ENCODE peak calls at places on chromosomes 7 and 10, in eight cellular contexts. G, P, M, Z, Y, K, A and E are unnamed samples.

GRCh38 chr10:30502266-30503058 is 68.5 kb downstream of the MAP3K8 start:
- DNase-seq in G (no peak), P (no peak), M (peak), Z (no peak), Y (peak), K (no peak), A (no peak), E (no peak)

GRCh38 chr7:55018361-55019328 is at the start of gene EGFR:
- DNase-seq in G (peak), P (peak), M (peak), Z (peak), Y (peak), K (peak), A (peak), E (peak)

GRCh38 chr10:33052476-33052875 is 94.4 kb upstream of the ITGB1 start:
- DNase-seq in G (no peak), P (no peak), M (no peak), Z (no peak), Y (no peak), K (no peak), A (no peak), E (no peak)

GRCh38 chr10:17675638-17676037 is 31.7 kb downstream of the STAM start:
- DNase-seq in G (no peak), P (no peak), M (peak), Z (no peak), Y (no peak), K (peak), A (no peak), E (no peak)

GRCh38 chr10:19767876-19768275 is 48.4 kb upstream of the PLXDC2 start:
- DNase-seq in G (no peak), P (no peak), M (no peak), Z (no peak), Y (no peak), K (no peak), A (no peak), E (no peak)

GRCh38 chr10:113945075-113945686 is 90.7 kb downstream of the NHLRC2 start:
- DNase-seq in G (no peak), P (peak), M (peak), Z (no peak), Y (no peak), K (peak), A (no peak), E (no peak)

GRCh38 chr10:133162178-133162909 is 2.3 kb downstream of the KNDC1 start:
- DNase-seq in G (no peak), P (peak), M (no peak), Z (no peak), Y (no peak), K (no peak), A (no peak), E (no peak)

GRCh38 chr7:12674861-12675260 is 12.6 kb upstream of the ARL4A start:
- DNase-seq in G (no peak), P (peak), M (no peak), Z (no peak), Y (no peak), K (peak), A (peak), E (no peak)

GRCh38 chr7:20602306-20602705 is 13.2 kb upstream of the ABCB5 start:
- DNase-seq in G (no peak), P (no peak), M (no peak), Z (peak), Y (no peak), K (no peak), A (no peak), E (no peak)

GRCh38 chr10:81838950-81839349 is 36.0 kb upstream of the NRG3 start:
- DNase-seq in G (peak), P (no peak), M (no peak), Z (peak), Y (no peak), K (no peak), A (peak), E (no peak)

GRCh38 chr7:135856356-135857144 is 107.9 kb upstream of the FAM180A start:
- DNase-seq in G (no peak), P (peak), M (peak), Z (no peak), Y (no peak), K (peak), A (no peak), E (no peak)

GRCh38 chr7:26724795-26725194 is 139.6 kb downstream of the SKAP2 start:
- DNase-seq in G (no peak), P (no peak), M (no peak), Z (no peak), Y (no peak), K (no peak), A (no peak), E (no peak)

GRCh38 chr7:137852108-137852507 is 5.3 kb upstream of the DGKI start:
- DNase-seq in G (no peak), P (no peak), M (no peak), Z (no peak), Y (no peak), K (no peak), A (no peak), E (no peak)

GRCh38 chr7:80763704-80764103 is 125.3 kb downstream of the CD36 start:
- DNase-seq in G (no peak), P (no peak), M (no peak), Z (no peak), Y (no peak), K (no peak), A (no peak), E (no peak)

GRCh38 chr7:102326156-102326914 is 29.9 kb downstream of the SPDYE6 start:
- DNase-seq in G (no peak), P (no peak), M (no peak), Z (no peak), Y (peak), K (no peak), A (no peak), E (peak)

GRCh38 chr7:102331536-102332275 is 24.5 kb downstream of the SPDYE6 start:
- DNase-seq in G (no peak), P (no peak), M (no peak), Z (no peak), Y (no peak), K (no peak), A (no peak), E (no peak)
- TF ChIP-seq CTCF in G (peak), P (peak), M (peak), Z (no peak), Y (no peak), K (no peak), A (no peak), E (no peak)

DNA sequence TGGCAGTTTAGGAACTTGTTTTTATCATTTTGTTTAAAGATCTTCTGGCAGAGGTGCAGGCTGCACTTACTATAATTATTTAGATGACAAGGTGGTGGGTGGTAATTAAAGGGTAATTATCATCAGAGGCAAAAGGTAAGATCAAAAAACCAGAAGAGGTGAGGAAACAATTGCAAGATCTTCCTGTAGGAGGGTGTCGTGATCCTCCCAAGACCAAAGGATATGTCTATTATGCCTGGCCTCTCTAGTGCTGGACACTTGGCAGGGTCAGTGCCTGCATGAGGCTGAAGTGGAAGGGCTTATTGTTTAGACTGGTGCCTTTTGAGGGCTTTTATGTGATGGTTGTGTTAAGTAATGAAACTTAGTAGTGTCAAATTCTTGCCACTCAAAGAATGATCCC is 1.8 kb upstream of the WAPL start:
- DNase-seq in G (no peak), P (peak), M (no peak), Z (peak), Y (no peak), K (peak), A (no peak), E (no peak)
- TF ChIP-seq CTCF in G (peak), P (peak), M (peak), Z (peak), Y (no peak), K (peak), A (no peak), E (no peak)

GRCh38 chr10:44045020-44045419 is 339.9 kb downstream of the CXCL12 start:
- DNase-seq in G (no peak), P (no peak), M (no peak), Z (no peak), Y (no peak), K (no peak), A (no peak), E (no peak)
- TF ChIP-seq CTCF in G (no peak), P (no peak), M (no peak), Z (no peak), Y (no peak), K (no peak), A (no peak), E (no peak)

GRCh38 chr10:112475565-112476233 is 28.7 kb downstream of the VTI1A start:
- DNase-seq in G (no peak), P (no peak), M (peak), Z (no peak), Y (no peak), K (peak), A (no peak), E (no peak)
- TF ChIP-seq CTCF in G (peak), P (peak), M (peak), Z (peak), Y (no peak), K (peak), A (no peak), E (peak)

DNA sequence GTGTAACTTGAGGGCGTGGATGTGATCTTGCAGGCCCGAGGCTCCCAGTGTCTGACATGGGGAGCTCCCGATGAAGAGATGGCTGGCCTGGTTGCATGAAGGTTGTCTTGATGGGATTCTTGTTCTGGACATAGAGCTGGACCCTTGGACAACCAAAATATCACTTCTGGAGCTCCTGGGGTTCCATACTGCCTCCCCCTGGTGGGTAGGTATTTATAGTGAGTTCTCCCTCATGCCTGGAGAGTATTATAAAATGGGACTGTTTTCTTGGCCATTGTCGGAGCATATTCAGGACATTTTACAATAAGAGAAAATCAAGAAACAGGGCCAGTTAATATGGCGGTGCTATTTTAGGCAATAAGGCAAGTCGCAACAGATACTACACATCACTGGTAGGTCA is 32.6 kb upstream of the GIMAP8 start:
- DNase-seq in G (no peak), P (no peak), M (no peak), Z (no peak), Y (no peak), K (no peak), A (no peak), E (no peak)
- TF ChIP-seq CTCF in G (no peak), P (no peak), M (peak), Z (no peak), Y (no peak), K (peak), A (no peak), E (no peak)

GRCh38 chr7:156816943-156817572 is 75.9 kb downstream of the LMBR1 start:
- DNase-seq in G (no peak), P (no peak), M (peak), Z (no peak), Y (no peak), K (peak), A (no peak), E (no peak)
- TF ChIP-seq CTCF in G (peak), P (peak), M (peak), Z (peak), Y (no peak), K (peak), A (peak), E (peak)

GRCh38 chr7:29146888-29147609 is 712 bp upstream of the CPVL start:
- DNase-seq in G (no peak), P (no peak), M (peak), Z (peak), Y (no peak), K (peak), A (no peak), E (no peak)
- TF ChIP-seq CTCF in G (peak), P (no peak), M (no peak), Z (peak), Y (no peak), K (no peak), A (no peak), E (no peak)

DNA sequence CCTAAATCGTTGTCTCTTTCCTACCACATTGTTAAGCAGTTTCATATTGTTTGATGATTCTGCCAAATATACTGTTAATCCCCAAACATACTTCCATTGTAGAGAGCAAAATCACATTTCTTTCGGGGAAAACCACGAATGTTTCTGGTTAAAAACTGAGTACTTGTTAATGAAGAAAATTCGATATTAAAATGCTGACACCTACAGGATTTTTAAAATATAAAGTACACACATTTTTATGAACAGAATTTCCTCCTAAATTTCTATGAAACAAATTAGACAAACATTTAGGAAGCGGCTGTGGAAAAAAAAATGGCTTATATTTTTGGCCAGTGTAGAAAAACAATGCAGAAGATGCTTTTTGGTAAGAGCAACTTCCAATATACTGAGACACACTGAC is 68.8 kb downstream of the IDE start:
- DNase-seq in G (no peak), P (no peak), M (no peak), Z (no peak), Y (no peak), K (no peak), A (no peak), E (no peak)
- TF ChIP-seq CTCF in G (no peak), P (no peak), M (peak), Z (no peak), Y (no peak), K (no peak), A (no peak), E (no peak)

GRCh38 chr7:127152423-127152822 is 100.3 kb downstream of the GRM8 start:
- DNase-seq in G (no peak), P (no peak), M (no peak), Z (no peak), Y (no peak), K (no peak), A (no peak), E (no peak)

GRCh38 chr7:127151379-127151778 is 101.4 kb downstream of the GRM8 start:
- DNase-seq in G (no peak), P (no peak), M (no peak), Z (no peak), Y (no peak), K (no peak), A (no peak), E (no peak)

GRCh38 chr7:127153315-127153714 is 99.4 kb downstream of the GRM8 start:
- DNase-seq in G (no peak), P (no peak), M (no peak), Z (no peak), Y (no peak), K (no peak), A (no peak), E (no peak)

GRCh38 chr7:127154101-127154500 is 98.6 kb downstream of the GRM8 start:
- DNase-seq in G (no peak), P (no peak), M (no peak), Z (no peak), Y (no peak), K (no peak), A (no peak), E (no peak)

DNA sequence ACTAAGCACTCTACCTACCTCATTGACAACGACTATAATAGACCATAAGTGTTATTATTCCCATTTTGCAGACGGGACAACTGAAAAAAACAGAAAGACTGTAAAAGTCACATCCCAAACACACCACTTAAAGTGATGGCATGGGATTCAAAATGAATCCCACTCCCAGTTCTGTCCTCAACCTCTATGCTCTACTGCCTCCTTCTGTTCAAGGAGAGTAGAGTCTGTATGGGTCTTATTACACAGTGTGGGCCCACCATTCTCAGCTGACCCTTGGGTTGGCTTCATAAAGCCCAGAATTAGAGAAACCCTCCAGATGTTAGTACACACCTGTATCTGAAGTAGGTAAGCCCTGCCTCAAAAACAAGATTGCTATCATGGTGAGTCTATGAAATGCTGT is 102.2 kb downstream of the GRM8 start:
- DNase-seq in G (no peak), P (no peak), M (no peak), Z (no peak), Y (no peak), K (no peak), A (no peak), E (no peak)
- TF ChIP-seq CTCF in G (no peak), P (no peak), M (no peak), Z (no peak), Y (no peak), K (no peak), A (no peak), E (no peak)